ENCODE peak calls at places on chromosomes 6 and 20, in five cellular contexts. Y is head of caudate nucleus, M is A549, G is transverse colon, R is ovary. X is an unnamed sample.

GRCh38 chr6:5314191-5314865 is 53.0 kb downstream of the FARS2 start:
- DNase-seq in Y (no peak), M (no peak), G (no peak), R (no peak), X (no peak)

GRCh38 chr20:25623225-25623735 is 534 bp downstream of the NANP start:
- DNase-seq in Y (peak), M (peak), G (peak), R (peak), X (peak)

GRCh38 chr6:142642651-142643050 is 302.3 kb downstream of the HIVEP2 start:
- DNase-seq in Y (no peak), M (no peak), G (no peak), R (no peak), X (no peak)

GRCh38 chr6:130269969-130270635 is 47.4 kb upstream of the SAMD3 start:
- DNase-seq in Y (no peak), M (no peak), G (no peak), R (no peak), X (no peak)

GRCh38 chr20:59525500-59526241 is 78.7 kb upstream of the PHACTR3 start:
- DNase-seq in Y (peak), M (peak), G (peak), R (peak), X (peak)

GRCh38 chr20:51593584-51593983 is 51.1 kb upstream of the NFATC2 start:
- DNase-seq in Y (no peak), M (no peak), G (no peak), R (no peak), X (no peak)

GRCh38 chr6:12081776-12082175 is 69.7 kb downstream of the HIVEP1 start:
- DNase-seq in Y (no peak), M (no peak), G (no peak), R (no peak), X (no peak)

GRCh38 chr20:24949756-24950127 is 673 bp downstream of the CST7 start:
- DNase-seq in Y (no peak), M (no peak), G (no peak), R (no peak), X (no peak)

GRCh38 chr6:161400650-161401049 is 126.8 kb upstream of the AGPAT4 start:
- DNase-seq in Y (no peak), M (no peak), G (no peak), R (no peak), X (no peak)

GRCh38 chr20:24755411-24755922 is 193.6 kb upstream of the CST7 start:
- DNase-seq in Y (no peak), M (no peak), G (no peak), R (no peak), X (no peak)

GRCh38 chr20:36604952-36605308 is 649 bp upstream of the RAB5IF start:
- DNase-seq in Y (peak), M (no peak), G (peak), R (peak), X (peak)

GRCh38 chr6:44071670-44072451 is 55.4 kb downstream of the MRPL14 start:
- DNase-seq in Y (no peak), M (no peak), G (no peak), R (no peak), X (no peak)

GRCh38 chr6:142946924-142947701 is 2.1 kb upstream of the HIVEP2 start:
- DNase-seq in Y (peak), M (peak), G (peak), R (peak), X (peak)

GRCh38 chr6:53734473-53735299 is 60.1 kb upstream of the LRRC1 start:
- DNase-seq in Y (peak), M (peak), G (peak), R (no peak), X (peak)

GRCh38 chr20:33685328-33686007 is 717 bp downstream of the E2F1 start:
- DNase-seq in Y (no peak), M (no peak), G (peak), R (no peak), X (no peak)

GRCh38 chr6:148200302-148200701 is 142.3 kb upstream of the SASH1 start:
- DNase-seq in Y (peak), M (no peak), G (no peak), R (no peak), X (no peak)

GRCh38 chr20:31560094-31560899 is 44.8 kb upstream of the ID1 start:
- DNase-seq in Y (peak), M (peak), G (peak), R (peak), X (peak)

GRCh38 chr20:60402209-60403058 is 444.2 kb downstream of the CDH26 start:
- DNase-seq in Y (no peak), M (no peak), G (no peak), R (no peak), X (no peak)

GRCh38 chr20:6533321-6533720 is 234.2 kb upstream of the BMP2 start:
- DNase-seq in Y (no peak), M (no peak), G (no peak), R (no peak), X (no peak)

GRCh38 chr20:61460261-61461047 is 208.4 kb downstream of the CDH4 start:
- DNase-seq in Y (no peak), M (no peak), G (no peak), R (no peak), X (no peak)

GRCh38 chr6:129501401-129502051 is 208.5 kb downstream of the ARHGAP18 start:
- DNase-seq in Y (peak), M (no peak), G (peak), R (peak), X (peak)

GRCh38 chr6:149233056-149233715 is 84.3 kb upstream of the TAB2 start:
- DNase-seq in Y (no peak), M (peak), G (no peak), R (no peak), X (no peak)

GRCh38 chr6:31829633-31830492 is 2.3 kb downstream of the HSPA1B start:
- DNase-seq in Y (no peak), M (no peak), G (no peak), R (peak), X (no peak)

GRCh38 chr6:134828641-134829040 is 121.3 kb downstream of the ALDH8A1 start:
- DNase-seq in Y (no peak), M (no peak), G (no peak), R (no peak), X (no peak)

GRCh38 chr20:18637296-18637695 is 49.4 kb downstream of the DTD1 start:
- DNase-seq in Y (no peak), M (no peak), G (no peak), R (no peak), X (no peak)

GRCh38 chr6:34332255-34333198 is 59.9 kb downstream of the NUDT3 start:
- DNase-seq in Y (no peak), M (no peak), G (no peak), R (no peak), X (no peak)

X was measured in Right ventricle myocardium superior.